ENCODE peak calls at places on chromosomes 12 and 14, in six cellular contexts. One of them, this sample, is unnamed.

GRCh38 chr12:54175130-54175963 is 13.4 kb downstream of the SMUG1 start:
- DNase-seq in GM12878: no peak
- DNase-seq in H1: no peak
- DNase-seq in K562: peak
- DNase-seq in HepG2: no peak
- DNase-seq in GM12892: peak
- DNase-seq in this sample: peak

GRCh38 chr12:11580125-11580751 is 69.2 kb upstream of the ETV6 start:
- DNase-seq in GM12878: peak
- DNase-seq in H1: no peak
- DNase-seq in K562: no peak
- DNase-seq in HepG2: no peak
- DNase-seq in GM12892: no peak
- DNase-seq in this sample: no peak

GRCh38 chr12:76542908-76543307 is 16.7 kb downstream of the OSBPL8 start:
- DNase-seq in GM12878: no peak
- DNase-seq in H1: no peak
- DNase-seq in K562: no peak
- DNase-seq in HepG2: no peak
- DNase-seq in GM12892: no peak
- DNase-seq in this sample: no peak

GRCh38 chr14:104724407-104724980 is 465 bp downstream of the ADSS1 start:
- DNase-seq in GM12878: no peak
- DNase-seq in H1: no peak
- DNase-seq in K562: peak
- DNase-seq in HepG2: no peak
- DNase-seq in GM12892: no peak
- DNase-seq in this sample: no peak

GRCh38 chr12:78118036-78118435 is 287.3 kb downstream of the NAV3 start:
- DNase-seq in GM12878: no peak
- DNase-seq in H1: peak
- DNase-seq in K562: peak
- DNase-seq in HepG2: no peak
- DNase-seq in GM12892: no peak
- DNase-seq in this sample: no peak

GRCh38 chr12:108731105-108731865 is at the start of gene CORO1C:
- DNase-seq in GM12878: peak
- DNase-seq in H1: peak
- DNase-seq in K562: peak
- DNase-seq in HepG2: peak
- DNase-seq in GM12892: peak
- DNase-seq in this sample: peak

GRCh38 chr14:20652996-20653975 is 11.8 kb upstream of the OR6S1 start:
- DNase-seq in GM12878: peak
- DNase-seq in H1: peak
- DNase-seq in K562: peak
- DNase-seq in HepG2: peak
- DNase-seq in GM12892: no peak
- DNase-seq in this sample: no peak

GRCh38 chr12:57583008-57583831 is 7.8 kb upstream of the PIP4K2C start:
- DNase-seq in GM12878: peak
- DNase-seq in H1: peak
- DNase-seq in K562: peak
- DNase-seq in HepG2: peak
- DNase-seq in GM12892: peak
- DNase-seq in this sample: peak

GRCh38 chr12:9319044-9319841 is 111.0 kb upstream of the PZP start:
- DNase-seq in GM12878: no peak
- DNase-seq in H1: no peak
- DNase-seq in K562: no peak
- DNase-seq in HepG2: no peak
- DNase-seq in GM12892: no peak
- DNase-seq in this sample: no peak

GRCh38 chr14:22003471-22003870 is 329.9 kb upstream of the OR4E1 start:
- DNase-seq in GM12878: no peak
- DNase-seq in H1: no peak
- DNase-seq in K562: no peak
- DNase-seq in HepG2: no peak
- DNase-seq in GM12892: no peak
- DNase-seq in this sample: no peak

GRCh38 chr12:104702565-104703139 is 245.9 kb downstream of the CHST11 start:
- DNase-seq in GM12878: no peak
- DNase-seq in H1: no peak
- DNase-seq in K562: no peak
- DNase-seq in HepG2: no peak
- DNase-seq in GM12892: no peak
- DNase-seq in this sample: no peak

GRCh38 chr12:117228239-117228638 is 38.0 kb upstream of the FBXO21 start:
- DNase-seq in GM12878: no peak
- DNase-seq in H1: no peak
- DNase-seq in K562: no peak
- DNase-seq in HepG2: no peak
- DNase-seq in GM12892: no peak
- DNase-seq in this sample: no peak

GRCh38 chr12:61536117-61536516 is 724.1 kb upstream of the USP15 start:
- DNase-seq in GM12878: no peak
- DNase-seq in H1: no peak
- DNase-seq in K562: no peak
- DNase-seq in HepG2: no peak
- DNase-seq in GM12892: no peak
- DNase-seq in this sample: no peak

GRCh38 chr14:21852775-21853174 is 179.2 kb upstream of the OR4E1 start:
- DNase-seq in GM12878: no peak
- DNase-seq in H1: no peak
- DNase-seq in K562: no peak
- DNase-seq in HepG2: no peak
- DNase-seq in GM12892: no peak
- DNase-seq in this sample: no peak

GRCh38 chr14:75941030-75941429 is 40.8 kb downstream of the TGFB3 start:
- DNase-seq in GM12878: no peak
- DNase-seq in H1: no peak
- DNase-seq in K562: no peak
- DNase-seq in HepG2: no peak
- DNase-seq in GM12892: no peak
- DNase-seq in this sample: no peak

GRCh38 chr12:94954029-94954685 is 49.3 kb downstream of the NDUFA12 start:
- DNase-seq in GM12878: no peak
- DNase-seq in H1: no peak
- DNase-seq in K562: peak
- DNase-seq in HepG2: no peak
- DNase-seq in GM12892: no peak
- DNase-seq in this sample: no peak

GRCh38 chr14:98909251-98909944 is 362.6 kb downstream of the BCL11B start:
- DNase-seq in GM12878: no peak
- DNase-seq in H1: no peak
- DNase-seq in K562: no peak
- DNase-seq in HepG2: peak
- DNase-seq in GM12892: no peak
- DNase-seq in this sample: no peak

GRCh38 chr12:112217647-112218046 is 92.3 kb downstream of the TRAFD1 start:
- DNase-seq in GM12878: no peak
- DNase-seq in H1: no peak
- DNase-seq in K562: no peak
- DNase-seq in HepG2: no peak
- DNase-seq in GM12892: no peak
- DNase-seq in this sample: no peak

GRCh38 chr12:104865080-104865479 is 93.0 kb downstream of the SLC41A2 start:
- DNase-seq in GM12878: peak
- DNase-seq in H1: no peak
- DNase-seq in K562: no peak
- DNase-seq in HepG2: no peak
- DNase-seq in GM12892: no peak
- DNase-seq in this sample: no peak

GRCh38 chr12:83850531-83850930 is 1062.1 kb downstream of the SLC6A15 start:
- DNase-seq in GM12878: no peak
- DNase-seq in H1: no peak
- DNase-seq in K562: no peak
- DNase-seq in HepG2: no peak
- DNase-seq in GM12892: no peak
- DNase-seq in this sample: no peak

GRCh38 chr12:123681605-123682004 is 10.7 kb downstream of the TCTN2 start:
- DNase-seq in GM12878: peak
- DNase-seq in H1: no peak
- DNase-seq in K562: no peak
- DNase-seq in HepG2: no peak
- DNase-seq in GM12892: no peak
- DNase-seq in this sample: no peak

GRCh38 chr12:88057994-88058718 is 29.0 kb upstream of the C12orf50 start:
- DNase-seq in GM12878: no peak
- DNase-seq in H1: no peak
- DNase-seq in K562: no peak
- DNase-seq in HepG2: no peak
- DNase-seq in GM12892: no peak
- DNase-seq in this sample: no peak

GRCh38 chr14:94638330-94638729 is 26.1 kb downstream of the SERPINA3 start:
- DNase-seq in GM12878: no peak
- DNase-seq in H1: no peak
- DNase-seq in K562: no peak
- DNase-seq in HepG2: no peak
- DNase-seq in GM12892: no peak
- DNase-seq in this sample: no peak

GRCh38 chr12:108701779-108702435 is 29.4 kb downstream of the CORO1C start:
- DNase-seq in GM12878: no peak
- DNase-seq in H1: no peak
- DNase-seq in K562: peak
- DNase-seq in HepG2: no peak
- DNase-seq in GM12892: no peak
- DNase-seq in this sample: no peak

GRCh38 chr14:59275668-59276067 is 87.2 kb downstream of the DAAM1 start:
- DNase-seq in GM12878: peak
- DNase-seq in H1: no peak
- DNase-seq in K562: peak
- DNase-seq in HepG2: peak
- DNase-seq in GM12892: no peak
- DNase-seq in this sample: peak

GRCh38 chr12:124302241-124302806 is 7.4 kb downstream of the RFLNA start:
- DNase-seq in GM12878: no peak
- DNase-seq in H1: no peak
- DNase-seq in K562: no peak
- DNase-seq in HepG2: no peak
- DNase-seq in GM12892: no peak
- DNase-seq in this sample: no peak

GRCh38 chr12:118098911-118099671 is 4.7 kb downstream of the VSIG10 start:
- DNase-seq in GM12878: no peak
- DNase-seq in H1: no peak
- DNase-seq in K562: no peak
- DNase-seq in HepG2: no peak
- DNase-seq in GM12892: no peak
- DNase-seq in this sample: no peak

GRCh38 chr12:99054601-99055128 is 409.6 kb downstream of the APAF1 start:
- DNase-seq in GM12878: no peak
- DNase-seq in H1: no peak
- DNase-seq in K562: no peak
- DNase-seq in HepG2: no peak
- DNase-seq in GM12892: no peak
- DNase-seq in this sample: no peak

GRCh38 chr12:125015680-125016310 is 22.4 kb downstream of the BRI3BP start:
- DNase-seq in GM12878: no peak
- DNase-seq in H1: no peak
- DNase-seq in K562: no peak
- DNase-seq in HepG2: no peak
- DNase-seq in GM12892: no peak
- DNase-seq in this sample: no peak

GRCh38 chr12:52437508-52437907 is 3.3 kb upstream of the KRT75 start:
- DNase-seq in GM12878: no peak
- DNase-seq in H1: no peak
- DNase-seq in K562: no peak
- DNase-seq in HepG2: no peak
- DNase-seq in GM12892: no peak
- DNase-seq in this sample: no peak

GRCh38 chr12:116583284-116583683 is 24.1 kb downstream of the MAP1LC3B2 start:
- DNase-seq in GM12878: no peak
- DNase-seq in H1: no peak
- DNase-seq in K562: no peak
- DNase-seq in HepG2: no peak
- DNase-seq in GM12892: no peak
- DNase-seq in this sample: no peak

GRCh38 chr12:47698055-47698454 is 7.8 kb downstream of the RPAP3 start:
- DNase-seq in GM12878: no peak
- DNase-seq in H1: no peak
- DNase-seq in K562: no peak
- DNase-seq in HepG2: no peak
- DNase-seq in GM12892: no peak
- DNase-seq in this sample: no peak

GRCh38 chr12:47700263-47700662 is 5.6 kb downstream of the RPAP3 start:
- DNase-seq in GM12878: no peak
- DNase-seq in H1: no peak
- DNase-seq in K562: no peak
- DNase-seq in HepG2: no peak
- DNase-seq in GM12892: no peak
- DNase-seq in this sample: no peak

GRCh38 chr12:47698631-47699030 is 7.2 kb downstream of the RPAP3 start:
- DNase-seq in GM12878: no peak
- DNase-seq in H1: no peak
- DNase-seq in K562: no peak
- DNase-seq in HepG2: no peak
- DNase-seq in GM12892: no peak
- DNase-seq in this sample: no peak
- TF ChIP-seq TAF1 in GM12878: no peak
- TF ChIP-seq TAF1 in H1: no peak
- TF ChIP-seq TAF1 in K562: no peak
- TF ChIP-seq TAF1 in HepG2: no peak
- TF ChIP-seq TAF1 in GM12892: no peak
- TF ChIP-seq TAF1 in this sample: no peak

GRCh38 chr12:121015825-121016766 is at the start of gene C12orf43:
- DNase-seq in GM12878: peak
- DNase-seq in H1: peak
- DNase-seq in K562: peak
- DNase-seq in HepG2: peak
- DNase-seq in GM12892: peak
- DNase-seq in this sample: peak
- TF ChIP-seq POLR2A in GM12878: peak
- TF ChIP-seq POLR2A in H1: peak
- TF ChIP-seq POLR2A in K562: peak
- TF ChIP-seq POLR2A in HepG2: peak
- TF ChIP-seq POLR2A in GM12892: peak
- TF ChIP-seq POLR2A in this sample: peak

DNA sequence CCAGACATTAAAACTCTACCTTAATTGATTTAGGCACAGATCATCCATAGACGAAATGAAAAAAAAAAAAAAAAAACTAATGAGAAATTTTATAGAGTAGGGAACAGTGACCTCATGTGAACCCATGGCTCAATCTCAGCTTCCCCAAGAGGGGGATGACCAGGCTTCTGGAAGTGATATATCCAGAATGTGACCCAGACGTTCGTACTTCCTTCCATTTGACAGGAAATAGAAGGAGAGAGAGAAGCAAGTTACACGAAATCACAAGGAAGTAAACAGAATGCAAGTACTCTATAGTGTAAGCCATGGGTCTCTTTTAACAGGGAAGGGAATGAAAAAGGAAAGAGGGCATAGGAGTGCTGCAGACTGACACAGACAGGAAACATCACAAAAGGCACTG is 10.1 kb downstream of the FOXN3 start:
- DNase-seq in GM12878: no peak
- DNase-seq in H1: no peak
- DNase-seq in K562: no peak
- DNase-seq in HepG2: no peak
- DNase-seq in GM12892: no peak
- DNase-seq in this sample: no peak
- TF ChIP-seq TAF1 in GM12878: no peak
- TF ChIP-seq TAF1 in H1: no peak
- TF ChIP-seq TAF1 in K562: no peak
- TF ChIP-seq TAF1 in HepG2: no peak
- TF ChIP-seq TAF1 in GM12892: no peak
- TF ChIP-seq TAF1 in this sample: no peak

GRCh38 chr12:132761032-132761910 is at the start of gene ANKLE2:
- DNase-seq in GM12878: no peak
- DNase-seq in H1: no peak
- DNase-seq in K562: peak
- DNase-seq in HepG2: peak
- DNase-seq in GM12892: peak
- DNase-seq in this sample: peak
- TF ChIP-seq POLR2A in GM12878: peak
- TF ChIP-seq POLR2A in H1: peak
- TF ChIP-seq POLR2A in K562: peak
- TF ChIP-seq POLR2A in HepG2: no peak
- TF ChIP-seq POLR2A in GM12892: no peak
- TF ChIP-seq POLR2A in this sample: no peak